ENCODE peak calls at places on chromosomes 2 and 18, in five cellular contexts. L is K562, G is HCT116, S is HepG2, I is H1. Y is an unnamed sample.
A peak's percentile ranks its signal among the peaks of the same experiment; 100 is the strongest.

GRCh38 chr2:143948710-143949109 is 571.2 kb downstream of the ZEB2 start:
- DNase-seq in L (no peak), G (no peak), S (no peak), I (no peak), Y (no peak)

GRCh38 chr2:11698009-11698922 is 28.3 kb upstream of the NTSR2 start:
- DNase-seq in L (no peak), G (no peak), S (peak; percentile 92), I (no peak), Y (no peak)

GRCh38 chr2:239593965-239594771 is 193.3 kb upstream of the HDAC4 start:
- DNase-seq in L (no peak), G (no peak), S (no peak), I (peak; percentile 33), Y (no peak)

GRCh38 chr2:230244211-230244610 is 18.7 kb downstream of the SP140 start:
- DNase-seq in L (no peak), G (no peak), S (no peak), I (no peak), Y (no peak)

GRCh38 chr2:38315707-38316333 is 61.3 kb downstream of the ATL2 start:
- DNase-seq in L (peak; percentile 34), G (peak; percentile 31), S (peak; percentile 68), I (no peak), Y (peak; percentile 48)

GRCh38 chr2:127829845-127830246 is 18.9 kb upstream of the WDR33 start:
- DNase-seq in L (no peak), G (no peak), S (no peak), I (no peak), Y (no peak)

GRCh38 chr2:145383961-145384360 is 864.0 kb upstream of the ZEB2 start:
- DNase-seq in L (no peak), G (no peak), S (no peak), I (no peak), Y (no peak)

GRCh38 chr2:230885467-230886130 is 20.9 kb downstream of the ITM2C start:
- DNase-seq in L (peak; percentile 46), G (no peak), S (no peak), I (peak; percentile 68), Y (no peak)

GRCh38 chr2:146990311-146990781 is 854.5 kb upstream of the ACVR2A start:
- DNase-seq in L (no peak), G (no peak), S (no peak), I (no peak), Y (no peak)

GRCh38 chr18:79510731-79511141 is 115.0 kb downstream of the NFATC1 start:
- DNase-seq in L (no peak), G (no peak), S (no peak), I (no peak), Y (no peak)

GRCh38 chr2:2748399-2749205 is 417.5 kb upstream of the MYT1L start:
- DNase-seq in L (no peak), G (no peak), S (no peak), I (no peak), Y (no peak)

GRCh38 chr2:400988-401679 is 113.2 kb upstream of the ALKAL2 start:
- DNase-seq in L (no peak), G (no peak), S (no peak), I (peak; percentile 46), Y (no peak)

GRCh38 chr18:51425475-51425874 is 228.0 kb upstream of the MEX3C start:
- DNase-seq in L (no peak), G (no peak), S (no peak), I (no peak), Y (no peak)

GRCh38 chr2:86764661-86765307 is 25.9 kb downstream of the CD8A start:
- DNase-seq in L (peak; percentile 53), G (peak; percentile 37), S (peak; percentile 43), I (no peak), Y (no peak)

GRCh38 chr2:55843096-55843991 is 80.2 kb downstream of the EFEMP1 start:
- DNase-seq in L (no peak), G (no peak), S (peak; percentile 59), I (no peak), Y (peak; percentile 60)

GRCh38 chr2:196849895-196850294 is 40.7 kb upstream of the C2orf66 start:
- DNase-seq in L (peak; percentile 8), G (no peak), S (peak; percentile 14), I (no peak), Y (peak; percentile 50)

GRCh38 chr2:225581906-225582305 is 182.4 kb downstream of the NYAP2 start:
- DNase-seq in L (no peak), G (no peak), S (no peak), I (no peak), Y (no peak)

GRCh38 chr2:230650585-230651137 is 62.0 kb upstream of the CAB39 start:
- DNase-seq in L (peak; percentile 58), G (no peak), S (peak; percentile 72), I (no peak), Y (no peak)

GRCh38 chr2:10765914-10766313 is 44.5 kb downstream of the ATP6V1C2 start:
- DNase-seq in L (no peak), G (no peak), S (no peak), I (no peak), Y (no peak)

GRCh38 chr2:69306612-69306896 is 80.5 kb downstream of the GFPT1 start:
- DNase-seq in L (no peak), G (no peak), S (no peak), I (no peak), Y (no peak)

GRCh38 chr2:221455214-221455613 is 116.9 kb downstream of the EPHA4 start:
- DNase-seq in L (no peak), G (no peak), S (no peak), I (no peak), Y (no peak)

DNA sequence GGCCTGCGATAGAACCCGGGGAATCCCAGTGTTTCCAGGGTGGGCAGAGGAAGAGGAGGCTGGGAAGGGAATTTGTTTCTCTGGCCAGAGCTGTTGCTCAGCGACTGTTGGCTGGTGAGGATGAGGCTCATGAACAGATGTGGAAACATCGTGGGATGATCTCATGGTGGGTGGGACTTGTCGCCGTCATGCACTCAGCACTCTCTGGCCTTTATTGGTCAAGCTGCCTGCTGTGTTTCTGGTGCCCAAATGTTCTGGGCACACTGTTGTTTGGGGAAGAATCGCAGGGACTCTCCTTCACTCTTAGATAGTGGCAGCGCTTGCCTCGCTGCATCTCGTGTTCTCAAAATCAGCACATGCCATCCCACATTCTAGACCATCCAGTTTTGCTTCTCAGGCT is 145.5 kb downstream of the AGAP1 start:
- DNase-seq in L (no peak), G (no peak), S (no peak), I (no peak), Y (no peak)
- TF ChIP-seq JUND in L (no peak), G (no peak), S (no peak), I (no peak), Y (no peak)

GRCh38 chr2:32627441-32627900 is 379 bp upstream of the TTC27 start:
- DNase-seq in L (no peak), G (no peak), S (peak; percentile 9), I (no peak), Y (peak; percentile 0)
- TF ChIP-seq JUND in L (no peak), G (no peak), S (no peak), I (no peak), Y (no peak)

DNA sequence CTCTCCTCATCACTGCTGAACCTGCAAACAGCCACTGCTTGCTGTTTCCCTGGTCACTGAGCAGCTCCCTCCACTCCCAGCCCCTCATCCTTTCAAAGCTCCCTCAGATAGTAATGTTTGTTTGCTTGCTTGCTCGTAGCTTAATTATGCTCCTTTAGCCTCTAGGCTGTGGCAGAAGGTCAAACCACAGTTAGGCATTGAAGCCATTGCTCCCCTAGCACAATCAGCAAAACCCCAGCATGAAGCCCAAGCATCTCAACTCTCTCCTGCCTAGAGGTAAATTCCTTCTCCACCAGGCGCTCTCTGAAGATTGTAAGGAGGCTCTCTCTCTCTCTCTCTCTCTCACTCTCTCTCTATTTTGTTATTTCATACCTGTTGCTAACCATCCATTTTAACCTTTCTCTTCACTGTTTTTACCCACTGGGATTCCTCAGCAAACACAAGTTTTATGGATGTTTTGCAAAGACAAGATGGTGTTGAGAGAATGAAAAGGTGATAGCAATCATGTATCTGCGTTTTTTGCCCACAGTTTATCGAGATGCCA is 135.9 kb upstream of the HNRNPA3 start:
- DNase-seq in L (no peak), G (no peak), S (no peak), I (no peak), Y (no peak)
- TF ChIP-seq JUND in L (no peak), G (no peak), S (no peak), I (no peak), Y (no peak)

DNA sequence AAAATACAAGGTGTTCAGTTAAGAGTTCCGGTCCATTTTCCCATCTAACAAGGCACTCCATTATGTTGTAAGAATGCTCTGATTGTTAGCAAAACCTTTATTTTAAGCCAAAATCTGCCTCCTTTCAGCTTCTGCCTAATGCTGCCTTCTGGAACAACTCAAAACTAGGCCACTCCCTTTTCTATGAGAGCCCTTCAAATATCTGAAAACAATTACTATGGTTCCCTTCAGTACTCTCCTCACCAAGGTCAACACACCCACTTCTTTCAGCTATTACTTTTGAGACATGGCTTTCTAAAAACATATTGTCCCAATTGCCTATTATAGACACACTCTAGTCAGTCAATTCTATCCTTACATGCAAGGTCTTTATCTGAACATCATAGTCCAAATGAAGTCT is 429.4 kb downstream of the ERBB4 start:
- DNase-seq in L (no peak), G (no peak), S (no peak), I (no peak), Y (no peak)
- TF ChIP-seq JUND in L (no peak), G (no peak), S (no peak), I (no peak), Y (no peak)

GRCh38 chr2:79799744-79800143 is 286.9 kb downstream of the CTNNA2 start:
- DNase-seq in L (no peak), G (no peak), S (no peak), I (no peak), Y (no peak)

DNA sequence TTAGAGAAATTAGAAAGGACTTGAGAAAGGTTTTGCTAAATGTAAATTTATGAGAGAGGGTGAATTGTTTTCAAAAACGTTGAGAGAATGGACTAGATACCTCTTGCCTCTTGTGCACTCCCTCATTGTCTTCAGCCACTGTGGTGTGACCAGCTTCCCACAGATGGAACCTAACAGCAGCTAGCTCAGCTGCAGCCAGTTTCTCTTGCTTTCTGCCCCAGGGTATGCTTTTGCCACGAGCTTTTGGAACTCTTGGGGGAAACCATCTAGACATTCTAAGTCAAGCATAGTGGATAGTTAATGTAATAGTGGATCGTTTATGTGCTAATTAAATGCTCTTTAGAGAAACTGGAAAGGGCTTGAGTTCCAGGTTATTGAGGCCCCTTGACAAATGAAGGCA is 288.2 kb downstream of the CTNNA2 start:
- DNase-seq in L (no peak), G (no peak), S (no peak), I (no peak), Y (no peak)
- TF ChIP-seq JUND in L (no peak), G (no peak), S (no peak), I (no peak), Y (no peak)

DNA sequence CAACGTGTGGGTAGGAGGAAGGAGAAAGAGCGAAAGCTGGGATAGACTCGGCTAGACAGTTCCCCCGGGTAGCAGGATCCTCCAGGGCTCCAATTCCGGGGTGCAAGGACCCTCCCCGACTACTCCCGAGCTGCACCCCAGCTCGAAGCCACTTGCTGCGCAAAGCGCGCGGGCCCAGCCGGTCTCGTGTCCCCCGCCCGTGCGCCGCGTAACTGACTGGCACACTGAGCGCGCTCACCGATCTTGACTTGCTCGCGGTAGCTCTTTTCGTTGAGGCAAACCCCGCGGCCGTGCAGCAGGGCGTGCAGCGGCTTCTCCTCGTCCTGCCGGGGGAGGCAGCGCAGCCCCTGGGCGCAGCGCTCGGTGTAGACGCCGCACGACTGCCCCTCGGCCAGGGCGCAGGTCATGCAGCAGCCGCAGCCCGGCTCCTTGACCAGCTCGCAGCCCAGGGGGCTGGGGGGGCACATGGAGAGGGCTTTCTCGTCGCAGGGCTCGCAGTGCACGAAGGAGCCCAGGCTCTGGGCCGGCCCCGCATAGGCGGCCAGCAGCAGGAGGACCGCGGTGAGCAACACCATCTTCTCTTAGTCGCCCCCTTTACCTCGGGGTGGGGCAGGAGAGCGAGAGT is 1.0 kb downstream of the IGFBP5 start:
- DNase-seq in L (no peak), G (no peak), S (no peak), I (peak; percentile 80), Y (no peak)
- TF ChIP-seq JUND in L (no peak), G (no peak), S (no peak), I (no peak), Y (no peak)

GRCh38 chr18:58687871-58688308 is 16.6 kb downstream of the MALT1 start:
- DNase-seq in L (no peak), G (no peak), S (no peak), I (no peak), Y (no peak)
- TF ChIP-seq JUND in L (no peak), G (no peak), S (no peak), I (no peak), Y (no peak)

Y was measured in T47D.